ENCODE peak calls at places on chromosomes 7 and 10, in nine cellular contexts. One of them, this sample, is unnamed.

GRCh38 chr7:155283565-155284194 is 14.0 kb upstream of the INSIG1 start:
- DNase-seq in mesenteric fat pad: no peak
- DNase-seq in activated T-helper 1 cell treated with anti-CD3 and anti-CD28 coated beads, Interleukin-2, amount 50 U/mL, for 16 hours: no peak
- DNase-seq in iPS-NIHi11: no peak
- DNase-seq in endothelial cell: no peak
- DNase-seq in NCI-H1105 treated with DMSO at 0.1 percent for 48 hours: no peak
- DNase-seq in AML-193: no peak
- DNase-seq in stimulated activated naive CD4-positive, alpha-beta T cell: no peak
- DNase-seq in aorta: no peak
- DNase-seq in this sample: no peak

GRCh38 chr7:123621707-123622106 is 20.1 kb downstream of the ASB15 start:
- DNase-seq in NCI-H1105 treated with DMSO at 0.1 percent for 48 hours: no peak
- DNase-seq in aorta: no peak
- DNase-seq in mesenteric fat pad: no peak
- DNase-seq in stimulated activated naive CD4-positive, alpha-beta T cell: no peak
- DNase-seq in iPS-NIHi11: no peak
- DNase-seq in endothelial cell: no peak
- DNase-seq in AML-193: no peak
- DNase-seq in activated T-helper 1 cell treated with anti-CD3 and anti-CD28 coated beads, Interleukin-2, amount 50 U/mL, for 16 hours: no peak
- DNase-seq in this sample: no peak

GRCh38 chr10:79346388-79347225 is 662 bp upstream of the PPIF start:
- DNase-seq in stimulated activated naive CD4-positive, alpha-beta T cell: no peak
- DNase-seq in activated T-helper 1 cell treated with anti-CD3 and anti-CD28 coated beads, Interleukin-2, amount 50 U/mL, for 16 hours: no peak
- DNase-seq in endothelial cell: no peak
- DNase-seq in mesenteric fat pad: peak
- DNase-seq in iPS-NIHi11: peak
- DNase-seq in AML-193: no peak
- DNase-seq in aorta: no peak
- DNase-seq in NCI-H1105 treated with DMSO at 0.1 percent for 48 hours: no peak
- DNase-seq in this sample: no peak

GRCh38 chr7:117630907-117631564 is 151.2 kb downstream of the CFTR start:
- DNase-seq in aorta: no peak
- DNase-seq in iPS-NIHi11: no peak
- DNase-seq in stimulated activated naive CD4-positive, alpha-beta T cell: no peak
- DNase-seq in NCI-H1105 treated with DMSO at 0.1 percent for 48 hours: no peak
- DNase-seq in endothelial cell: no peak
- DNase-seq in mesenteric fat pad: no peak
- DNase-seq in AML-193: no peak
- DNase-seq in activated T-helper 1 cell treated with anti-CD3 and anti-CD28 coated beads, Interleukin-2, amount 50 U/mL, for 16 hours: no peak
- DNase-seq in this sample: no peak

GRCh38 chr7:142896151-142896550 is 10.6 kb upstream of the TRPV6 start:
- DNase-seq in AML-193: no peak
- DNase-seq in mesenteric fat pad: peak
- DNase-seq in aorta: no peak
- DNase-seq in NCI-H1105 treated with DMSO at 0.1 percent for 48 hours: no peak
- DNase-seq in stimulated activated naive CD4-positive, alpha-beta T cell: no peak
- DNase-seq in iPS-NIHi11: no peak
- DNase-seq in activated T-helper 1 cell treated with anti-CD3 and anti-CD28 coated beads, Interleukin-2, amount 50 U/mL, for 16 hours: no peak
- DNase-seq in endothelial cell: no peak
- DNase-seq in this sample: no peak

GRCh38 chr7:28411876-28412662 is at the start of gene CREB5:
- DNase-seq in stimulated activated naive CD4-positive, alpha-beta T cell: no peak
- DNase-seq in AML-193: no peak
- DNase-seq in activated T-helper 1 cell treated with anti-CD3 and anti-CD28 coated beads, Interleukin-2, amount 50 U/mL, for 16 hours: no peak
- DNase-seq in iPS-NIHi11: no peak
- DNase-seq in endothelial cell: no peak
- DNase-seq in aorta: no peak
- DNase-seq in mesenteric fat pad: no peak
- DNase-seq in NCI-H1105 treated with DMSO at 0.1 percent for 48 hours: no peak
- DNase-seq in this sample: no peak

GRCh38 chr10:70146489-70147488 is at the start of gene TYSND1:
- DNase-seq in iPS-NIHi11: peak
- DNase-seq in stimulated activated naive CD4-positive, alpha-beta T cell: peak
- DNase-seq in NCI-H1105 treated with DMSO at 0.1 percent for 48 hours: peak
- DNase-seq in endothelial cell: peak
- DNase-seq in mesenteric fat pad: peak
- DNase-seq in AML-193: peak
- DNase-seq in activated T-helper 1 cell treated with anti-CD3 and anti-CD28 coated beads, Interleukin-2, amount 50 U/mL, for 16 hours: peak
- DNase-seq in aorta: peak
- DNase-seq in this sample: peak

GRCh38 chr10:18279202-18279601 is 139.0 kb downstream of the CACNB2 start:
- DNase-seq in endothelial cell: no peak
- DNase-seq in mesenteric fat pad: no peak
- DNase-seq in activated T-helper 1 cell treated with anti-CD3 and anti-CD28 coated beads, Interleukin-2, amount 50 U/mL, for 16 hours: no peak
- DNase-seq in AML-193: peak
- DNase-seq in NCI-H1105 treated with DMSO at 0.1 percent for 48 hours: no peak
- DNase-seq in stimulated activated naive CD4-positive, alpha-beta T cell: no peak
- DNase-seq in iPS-NIHi11: no peak
- DNase-seq in aorta: no peak
- DNase-seq in this sample: no peak

GRCh38 chr7:101874028-101874427 is 56.6 kb downstream of the CUX1 start:
- DNase-seq in stimulated activated naive CD4-positive, alpha-beta T cell: no peak
- DNase-seq in activated T-helper 1 cell treated with anti-CD3 and anti-CD28 coated beads, Interleukin-2, amount 50 U/mL, for 16 hours: no peak
- DNase-seq in aorta: no peak
- DNase-seq in NCI-H1105 treated with DMSO at 0.1 percent for 48 hours: no peak
- DNase-seq in endothelial cell: no peak
- DNase-seq in mesenteric fat pad: no peak
- DNase-seq in iPS-NIHi11: no peak
- DNase-seq in AML-193: no peak
- DNase-seq in this sample: no peak

GRCh38 chr7:30252885-30253795 is 31.3 kb upstream of the ZNRF2 start:
- DNase-seq in iPS-NIHi11: peak
- DNase-seq in mesenteric fat pad: no peak
- DNase-seq in AML-193: no peak
- DNase-seq in endothelial cell: no peak
- DNase-seq in NCI-H1105 treated with DMSO at 0.1 percent for 48 hours: peak
- DNase-seq in stimulated activated naive CD4-positive, alpha-beta T cell: no peak
- DNase-seq in aorta: peak
- DNase-seq in activated T-helper 1 cell treated with anti-CD3 and anti-CD28 coated beads, Interleukin-2, amount 50 U/mL, for 16 hours: no peak
- DNase-seq in this sample: no peak

GRCh38 chr7:141071260-141071854 is 2.5 kb upstream of the TMEM178B start:
- DNase-seq in activated T-helper 1 cell treated with anti-CD3 and anti-CD28 coated beads, Interleukin-2, amount 50 U/mL, for 16 hours: no peak
- DNase-seq in NCI-H1105 treated with DMSO at 0.1 percent for 48 hours: peak
- DNase-seq in AML-193: no peak
- DNase-seq in endothelial cell: peak
- DNase-seq in mesenteric fat pad: no peak
- DNase-seq in stimulated activated naive CD4-positive, alpha-beta T cell: no peak
- DNase-seq in iPS-NIHi11: peak
- DNase-seq in aorta: no peak
- DNase-seq in this sample: no peak